ENCODE peak calls at places on chromosomes 1 and 21, in four cellular contexts. B is HepG2, N is endothelial cell of umbilical vein, O is H1. P is an unnamed sample.

GRCh38 chr1:25786887-25787286 is 13.1 kb upstream of the SELENON start:
- DNase-seq in B (no peak), N (no peak), O (no peak), P (no peak)

GRCh38 chr1:152495066-152495675 is 15.4 kb upstream of the LCE5A start:
- DNase-seq in B (peak), N (peak), O (no peak), P (no peak)

GRCh38 chr1:12480748-12481362 is 137.2 kb downstream of the DHRS3 start:
- DNase-seq in B (no peak), N (peak), O (no peak), P (no peak)

GRCh38 chr21:38306833-38307232 is 50.0 kb downstream of the KCNJ15 start:
- DNase-seq in B (no peak), N (no peak), O (no peak), P (no peak)

GRCh38 chr1:12404918-12405317 is 175.1 kb downstream of the VPS13D start:
- DNase-seq in B (no peak), N (no peak), O (no peak), P (no peak)

GRCh38 chr1:116172666-116173065 is 61.5 kb downstream of the MAB21L3 start:
- DNase-seq in B (peak), N (no peak), O (no peak), P (no peak)

GRCh38 chr1:167582064-167582463 is 28.5 kb upstream of the CREG1 start:
- DNase-seq in B (no peak), N (no peak), O (no peak), P (no peak)

GRCh38 chr1:215279682-215280081 is 197.1 kb downstream of the KCNK2 start:
- DNase-seq in B (no peak), N (peak), O (no peak), P (no peak)

GRCh38 chr1:39129514-39129913 is 75.0 kb upstream of the MACF1 start:
- DNase-seq in B (no peak), N (peak), O (no peak), P (no peak)

GRCh38 chr1:188027613-188028012 is 1198.9 kb downstream of the PLA2G4A start:
- DNase-seq in B (no peak), N (peak), O (no peak), P (no peak)

GRCh38 chr1:63713627-63714481 is 60.0 kb upstream of the ROR1 start:
- DNase-seq in B (no peak), N (no peak), O (no peak), P (no peak)

GRCh38 chr1:171740987-171741871 is 636 bp downstream of the VAMP4 start:
- DNase-seq in B (peak), N (peak), O (no peak), P (no peak)

GRCh38 chr21:34227386-34227852 is 136.4 kb upstream of the KCNE2 start:
- DNase-seq in B (no peak), N (no peak), O (no peak), P (no peak)

GRCh38 chr1:62401034-62401433 is 35.8 kb upstream of the USP1 start:
- DNase-seq in B (no peak), N (no peak), O (no peak), P (peak)

GRCh38 chr1:74584185-74584584 is 71.8 kb upstream of the LRRC53 start:
- DNase-seq in B (no peak), N (no peak), O (no peak), P (no peak)

GRCh38 chr21:31564439-31564838 is 95.1 kb upstream of the SOD1 start:
- DNase-seq in B (no peak), N (no peak), O (no peak), P (no peak)

GRCh38 chr1:56505792-56506191 is 73.6 kb downstream of the PLPP3 start:
- DNase-seq in B (no peak), N (no peak), O (no peak), P (no peak)

GRCh38 chr1:39826583-39826982 is 37.9 kb upstream of the BMP8B start:
- DNase-seq in B (no peak), N (peak), O (no peak), P (no peak)

GRCh38 chr21:45129231-45129923 is 55.0 kb downstream of the ADARB1 start:
- DNase-seq in B (no peak), N (peak), O (no peak), P (no peak)

GRCh38 chr1:222061711-222062359 is 319.9 kb upstream of the DUSP10 start:
- DNase-seq in B (peak), N (no peak), O (no peak), P (no peak)

GRCh38 chr1:210098376-210098775 is 134.2 kb upstream of the SERTAD4 start:
- DNase-seq in B (no peak), N (no peak), O (no peak), P (no peak)

GRCh38 chr1:15578921-15579682 is 5.7 kb downstream of the AGMAT start:
- DNase-seq in B (no peak), N (no peak), O (no peak), P (no peak)

GRCh38 chr1:226882631-226883409 is 12.4 kb downstream of the PSEN2 start:
- DNase-seq in B (no peak), N (no peak), O (no peak), P (no peak)

GRCh38 chr1:52627028-52627427 is 5.9 kb upstream of the SHISAL2A start:
- DNase-seq in B (peak), N (no peak), O (no peak), P (no peak)

GRCh38 chr1:193221641-193222040 is 35.2 kb upstream of the B3GALT2 start:
- DNase-seq in B (no peak), N (no peak), O (no peak), P (no peak)

GRCh38 chr1:68361511-68361910 is 88.2 kb downstream of the RPE65 start:
- DNase-seq in B (no peak), N (no peak), O (no peak), P (no peak)

GRCh38 chr21:42287193-42288083 is 27.8 kb downstream of the TFF3 start:
- DNase-seq in B (no peak), N (no peak), O (no peak), P (no peak)

GRCh38 chr1:2459757-2460156 is 16.3 kb upstream of the PLCH2 start:
- DNase-seq in B (no peak), N (peak), O (no peak), P (no peak)

GRCh38 chr1:235160395-235160964 is 570 bp downstream of the RBM34 start:
- DNase-seq in B (peak), N (no peak), O (no peak), P (no peak)

GRCh38 chr1:153699768-153700167 is 21.3 kb downstream of the NPR1 start:
- DNase-seq in B (no peak), N (no peak), O (no peak), P (no peak)

GRCh38 chr21:21156397-21156796 is 158.2 kb downstream of the NCAM2 start:
- DNase-seq in B (no peak), N (no peak), O (no peak), P (no peak)

GRCh38 chr21:46229133-46229922 is 754 bp upstream of the LSS start:
- DNase-seq in B (peak), N (peak), O (no peak), P (no peak)

GRCh38 chr1:20507248-20507563 is 745 bp downstream of the MUL1 start:
- DNase-seq in B (no peak), N (no peak), O (no peak), P (no peak)

GRCh38 chr1:210198840-210199239 is 33.8 kb upstream of the SERTAD4 start:
- DNase-seq in B (no peak), N (no peak), O (no peak), P (no peak)

GRCh38 chr1:76668046-76668445 is 199.2 kb upstream of the ST6GALNAC5 start:
- DNase-seq in B (no peak), N (peak), O (no peak), P (no peak)

GRCh38 chr1:197911172-197911856 is 5.9 kb upstream of the LHX9 start:
- DNase-seq in B (no peak), N (no peak), O (peak), P (no peak)

GRCh38 chr1:206023682-206024081 is at the start of gene CTSE:
- DNase-seq in B (no peak), N (no peak), O (no peak), P (no peak)

GRCh38 chr1:231338270-231339128 is at the start of gene SPRTN:
- DNase-seq in B (no peak), N (peak), O (no peak), P (no peak)

GRCh38 chr1:36122463-36123025 is 2.5 kb downstream of the COL8A2 start:
- DNase-seq in B (no peak), N (no peak), O (no peak), P (no peak)
- H3K9ac ChIP-seq in B (no peak), N (no peak), O (no peak), P (no peak)

GRCh38 chr21:39613029-39613934 is 542 bp downstream of the B3GALT5 start:
- DNase-seq in B (no peak), N (no peak), O (peak), P (no peak)
- TF ChIP-seq EZH2 in B (no peak), N (peak), O (no peak), P (peak)

GRCh38 chr1:161342186-161342585 is 25.5 kb downstream of the CFAP126 start:
- DNase-seq in B (no peak), N (no peak), O (no peak), P (no peak)
- TF ChIP-seq POLR2AphosphoS5 in B (no peak), N (no peak), O (no peak), P (no peak)

GRCh38 chr1:30381671-30382365 is 341.6 kb downstream of the MATN1 start:
- DNase-seq in B (no peak), N (no peak), O (no peak), P (no peak)

GRCh38 chr1:30380625-30380984 is 342.8 kb downstream of the MATN1 start:
- DNase-seq in B (no peak), N (no peak), O (no peak), P (no peak)

GRCh38 chr1:30382496-30382895 is 340.9 kb downstream of the MATN1 start:
- DNase-seq in B (no peak), N (no peak), O (no peak), P (no peak)

GRCh38 chr1:30379684-30380624 is 343.4 kb downstream of the MATN1 start:
- DNase-seq in B (peak), N (peak), O (peak), P (peak)

DNA sequence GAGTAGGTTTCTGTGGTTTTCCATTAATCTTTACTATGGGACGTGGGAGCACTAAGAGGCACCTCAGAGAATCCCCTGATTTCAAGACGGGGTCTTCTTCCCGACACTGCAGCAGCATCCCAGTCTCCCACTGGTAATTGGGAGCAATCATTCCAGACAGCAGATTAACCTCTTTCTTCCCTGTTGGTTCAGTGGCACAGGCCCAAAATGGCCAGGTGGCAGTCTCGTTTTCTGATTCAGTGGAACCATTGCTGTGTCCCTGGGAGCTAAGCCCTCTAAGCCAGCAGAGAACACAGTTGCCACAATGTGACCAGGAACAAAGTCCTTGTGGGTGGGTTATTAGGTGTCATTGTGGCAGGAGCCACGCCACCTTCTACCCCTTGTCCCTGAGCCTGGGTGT is 342.1 kb downstream of the MATN1 start:
- DNase-seq in B (no peak), N (no peak), O (no peak), P (no peak)
- H3K9ac ChIP-seq in B (no peak), N (no peak), O (no peak), P (no peak)

GRCh38 chr1:110620686-110621085 is 14.5 kb upstream of the KCNA2 start:
- DNase-seq in B (no peak), N (no peak), O (no peak), P (no peak)

GRCh38 chr1:110618668-110619067 is 12.5 kb upstream of the KCNA2 start:
- DNase-seq in B (no peak), N (no peak), O (no peak), P (no peak)

GRCh38 chr1:110620250-110620615 is 14.1 kb upstream of the KCNA2 start:
- DNase-seq in B (no peak), N (no peak), O (no peak), P (no peak)

GRCh38 chr1:110617589-110617988 is 11.4 kb upstream of the KCNA2 start:
- DNase-seq in B (no peak), N (no peak), O (no peak), P (no peak)

DNA sequence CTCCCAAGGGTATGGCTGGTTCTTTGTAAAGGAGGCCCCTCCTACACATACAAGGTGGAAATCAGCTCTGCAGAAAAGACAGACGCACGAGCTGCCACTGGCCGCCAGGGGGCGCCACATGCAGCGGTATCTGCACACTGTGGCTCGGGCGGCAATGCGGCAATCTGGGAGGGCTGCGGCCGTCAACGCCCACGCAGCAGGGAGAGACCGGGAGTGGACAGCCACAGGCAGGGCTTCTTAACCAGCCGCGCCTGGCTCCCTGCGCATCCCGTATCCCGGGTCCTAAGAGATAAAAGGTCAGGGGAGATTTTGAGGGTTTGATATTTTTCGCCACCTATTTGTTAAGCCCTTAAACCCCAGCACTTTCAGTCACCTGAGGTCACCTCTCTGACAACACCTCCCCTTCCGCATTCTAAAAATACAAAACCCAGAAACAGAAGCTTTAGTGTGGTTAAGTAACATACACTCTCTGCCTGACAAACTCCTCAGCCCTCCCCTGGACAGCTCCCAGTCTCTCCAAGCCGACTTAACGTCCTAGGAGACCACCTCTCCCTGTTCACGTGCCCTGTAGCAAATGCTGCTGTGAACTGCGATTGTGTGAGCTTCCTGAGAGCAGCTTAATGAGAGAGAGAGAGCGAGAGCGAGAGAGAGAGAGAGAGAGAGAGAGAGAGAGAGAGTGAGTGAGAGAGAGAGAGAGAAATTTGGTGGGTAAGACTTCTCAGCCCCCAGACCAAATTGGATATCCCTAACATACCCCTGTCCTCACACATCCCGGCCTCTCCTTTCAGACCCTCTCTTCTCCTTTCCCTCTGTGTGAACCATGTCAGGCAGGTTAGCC is 13.5 kb upstream of the KCNA2 start:
- DNase-seq in B (peak), N (peak), O (peak), P (no peak)
- TF ChIP-seq EZH2 in B (no peak), N (no peak), O (no peak), P (no peak)